ENCODE peak calls at places on chromosomes 5 and 9, in five cellular contexts. U is breast epithelium; Y is cardiac muscle cell; Q is mammary epithelial cell; H is CD8-positive, alpha-beta T cell. S is an unnamed sample.

GRCh38 chr5:158601118-158601517 is 498.6 kb downstream of the EBF1 start:
- DNase-seq in U (no peak), Y (no peak), Q (peak), H (no peak), S (no peak)

GRCh38 chr5:139204196-139204595 is 6.0 kb upstream of the SIL1 start:
- DNase-seq in U (no peak), Y (no peak), Q (no peak), H (no peak), S (no peak)

GRCh38 chr5:108521841-108522506 is 140.1 kb upstream of the FBXL17 start:
- DNase-seq in U (no peak), Y (peak), Q (peak), H (no peak), S (peak)

GRCh38 chr9:112352209-112352608 is 18.8 kb upstream of the PTBP3 start:
- DNase-seq in U (no peak), Y (no peak), Q (no peak), H (no peak), S (no peak)

GRCh38 chr5:146825033-146825432 is 53.5 kb downstream of the PPP2R2B start:
- DNase-seq in U (no peak), Y (peak), Q (peak), H (no peak), S (no peak)

GRCh38 chr9:4550777-4551476 is 60.7 kb downstream of the SLC1A1 start:
- DNase-seq in U (no peak), Y (no peak), Q (no peak), H (no peak), S (no peak)

GRCh38 chr5:161311141-161311708 is 235.3 kb downstream of the GABRB2 start:
- DNase-seq in U (no peak), Y (no peak), Q (no peak), H (no peak), S (no peak)

GRCh38 chr5:159106569-159107282 is 7.0 kb upstream of the EBF1 start:
- DNase-seq in U (no peak), Y (peak), Q (peak), H (peak), S (peak)

GRCh38 chr5:11602298-11602697 is 301.9 kb downstream of the CTNND2 start:
- DNase-seq in U (no peak), Y (peak), Q (no peak), H (no peak), S (no peak)

GRCh38 chr5:143652104-143652700 is 159.8 kb upstream of the HMHB1 start:
- DNase-seq in U (no peak), Y (no peak), Q (peak), H (no peak), S (no peak)

GRCh38 chr9:99103909-99104458 is 929 bp upstream of the TGFBR1 start:
- DNase-seq in U (peak), Y (no peak), Q (no peak), H (no peak), S (no peak)

DNA sequence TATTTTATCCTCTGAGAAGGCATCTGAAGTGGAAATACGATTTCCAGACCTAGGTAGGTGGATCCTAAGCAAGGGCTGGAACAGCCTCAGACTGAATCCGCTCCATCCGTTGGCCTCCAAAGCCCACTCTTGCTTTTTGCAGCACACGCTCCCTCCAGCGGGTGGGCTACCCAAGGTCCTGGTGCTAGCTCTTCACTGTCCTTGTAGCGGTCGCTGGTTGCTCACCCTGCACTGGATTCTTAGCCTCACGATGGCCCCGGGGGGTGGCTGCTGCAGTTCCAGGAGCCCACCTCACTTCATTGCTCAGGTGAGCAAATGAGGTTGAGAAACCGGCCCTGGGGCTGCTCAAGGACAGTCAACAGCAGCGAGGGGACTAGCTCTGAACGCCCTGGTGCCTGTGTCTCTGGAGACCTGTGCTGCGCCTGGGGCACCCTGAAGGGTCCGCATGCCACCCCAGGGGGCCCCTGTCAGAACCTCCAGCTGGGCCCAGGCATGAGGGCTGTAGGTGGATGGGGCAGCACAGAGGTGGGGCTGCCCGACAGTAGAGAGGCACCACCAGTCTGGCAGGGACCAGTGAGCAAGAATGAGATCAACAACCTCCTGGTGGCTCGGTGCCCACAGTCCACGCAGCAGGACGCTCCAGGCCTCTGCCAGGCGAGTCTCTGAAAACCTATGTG is 4.3 kb downstream of the MGAT4B start:
- DNase-seq in U (no peak), Y (no peak), Q (no peak), H (no peak), S (no peak)
- H3K27ac ChIP-seq in U (peak), Y (no peak), Q (no peak), H (no peak), S (no peak)

GRCh38 chr9:93965830-93966577 is 10.8 kb upstream of the BARX1 start:
- DNase-seq in U (no peak), Y (no peak), Q (no peak), H (peak), S (no peak)
- TF ChIP-seq CTCF in U (peak), Y (no peak), Q (no peak), H (no peak), S (peak)

GRCh38 chr5:157520911-157521703 is 54.5 kb downstream of the ADAM19 start:
- DNase-seq in U (no peak), Y (no peak), Q (no peak), H (no peak), S (no peak)
- H3K27ac ChIP-seq in U (no peak), Y (no peak), Q (no peak), H (no peak), S (no peak)

GRCh38 chr5:81854485-81854884 is 103.6 kb upstream of the SSBP2 start:
- DNase-seq in U (no peak), Y (no peak), Q (no peak), H (no peak), S (no peak)
- TF ChIP-seq CTCF in U (no peak), Y (peak), Q (peak), H (no peak), S (no peak)

GRCh38 chr9:97517331-97518089 is 16.0 kb downstream of the TMOD1 start:
- DNase-seq in U (no peak), Y (no peak), Q (no peak), H (no peak), S (no peak)
- H3K27ac ChIP-seq in U (no peak), Y (peak), Q (no peak), H (no peak), S (no peak)

DNA sequence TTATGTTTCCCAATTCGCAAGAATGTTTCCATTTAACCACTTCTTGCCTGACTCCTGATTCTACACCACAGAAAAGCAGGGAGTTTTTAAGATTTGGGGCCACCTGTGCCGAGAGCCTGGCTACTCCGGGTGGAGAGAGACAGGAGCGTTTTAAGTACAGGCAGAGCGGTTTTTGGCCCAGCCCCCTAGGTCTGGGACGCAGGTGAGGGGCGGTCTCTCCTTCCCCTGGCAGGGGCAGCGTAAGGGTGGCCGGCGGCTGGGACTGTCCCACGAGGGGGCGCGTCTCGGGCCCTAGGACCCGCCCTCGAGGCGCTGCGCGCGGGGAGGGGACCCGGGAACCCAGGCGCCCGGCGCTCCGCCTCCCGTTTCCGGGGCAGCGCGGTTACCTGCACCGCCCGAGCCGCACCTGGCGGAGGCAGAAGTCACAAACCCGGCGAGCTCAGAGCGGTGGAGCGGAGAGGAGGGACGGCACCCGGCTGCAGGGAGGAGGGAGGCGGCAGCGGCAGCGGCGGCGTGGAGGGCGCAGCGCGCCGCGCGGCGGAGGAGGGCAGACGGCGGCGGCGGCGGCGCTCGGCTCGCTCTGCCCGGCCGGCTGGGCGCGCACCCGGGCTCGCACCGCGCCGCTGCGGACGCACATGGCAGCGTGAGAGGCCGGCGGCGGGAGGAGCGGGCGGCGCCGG is at the start of gene WWC1:
- DNase-seq in U (peak), Y (peak), Q (peak), H (peak), S (peak)
- TF ChIP-seq CTCF in U (peak), Y (peak), Q (no peak), H (no peak), S (peak)

GRCh38 chr5:80172067-80172690 is 83.7 kb downstream of the SERINC5 start:
- DNase-seq in U (no peak), Y (no peak), Q (no peak), H (no peak), S (no peak)

GRCh38 chr5:80181618-80182211 is 74.1 kb downstream of the SERINC5 start:
- DNase-seq in U (peak), Y (no peak), Q (peak), H (peak), S (no peak)

GRCh38 chr5:80174790-80175189 is 81.1 kb downstream of the SERINC5 start:
- DNase-seq in U (no peak), Y (no peak), Q (no peak), H (no peak), S (no peak)

GRCh38 chr5:80175337-80175736 is 80.5 kb downstream of the SERINC5 start:
- DNase-seq in U (no peak), Y (no peak), Q (no peak), H (no peak), S (no peak)

GRCh38 chr5:80177236-80177635 is 78.6 kb downstream of the SERINC5 start:
- DNase-seq in U (no peak), Y (no peak), Q (no peak), H (no peak), S (no peak)
- H3K27ac ChIP-seq in U (no peak), Y (no peak), Q (no peak), H (no peak), S (no peak)

GRCh38 chr5:172187118-172188032 is 649 bp downstream of the STK10 start:
- DNase-seq in U (no peak), Y (peak), Q (peak), H (peak), S (peak)
- TF ChIP-seq CTCF in U (no peak), Y (no peak), Q (no peak), H (no peak), S (no peak)

DNA sequence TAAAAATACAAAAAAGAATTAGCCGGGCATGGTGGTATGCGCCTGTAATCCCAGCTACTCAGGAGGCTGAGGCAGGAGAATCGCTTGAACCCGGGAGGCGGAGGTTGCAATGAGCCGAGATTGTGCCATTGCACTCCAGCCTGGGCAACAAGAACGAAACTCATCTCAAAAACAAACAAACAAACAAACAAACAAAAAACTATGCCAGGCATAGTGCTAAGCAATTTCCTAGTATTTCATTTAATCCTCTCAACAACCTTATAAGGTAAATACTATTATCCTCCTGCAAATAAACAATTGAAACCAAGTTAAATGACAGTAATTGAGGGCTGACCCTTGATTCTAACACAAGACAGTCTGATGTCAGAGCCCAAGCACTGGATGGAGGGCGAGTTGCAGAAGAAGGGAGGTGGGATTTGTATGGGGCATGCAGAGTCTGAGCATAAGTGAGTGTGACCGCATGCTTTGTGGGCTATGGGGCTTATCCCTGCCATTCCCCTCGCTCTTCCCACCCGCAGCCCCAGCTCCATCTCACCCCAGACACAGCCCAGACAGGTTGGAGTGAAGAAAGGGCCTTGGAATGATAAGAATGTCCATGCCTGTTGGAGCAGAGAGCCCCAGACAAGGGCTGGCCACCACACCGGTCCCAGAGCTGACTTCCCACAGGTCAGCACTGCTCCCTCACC is 24.3 kb upstream of the RPS14 start:
- DNase-seq in U (peak), Y (peak), Q (peak), H (no peak), S (no peak)
- H3K27ac ChIP-seq in U (peak), Y (peak), Q (peak), H (no peak), S (no peak)